ENCODE peak calls at places on chromosomes 13 and 19, in five cellular contexts. W, M, U, A and Y are unnamed samples.
A peak's percentile ranks its signal among the peaks of the same experiment; 100 is the strongest.

GRCh38 chr13:40432018-40432978 is 234.1 kb downstream of the FOXO1 start:
- ATAC-seq in W (no peak), M (peak; percentile 46), U (no peak), A (no peak), Y (peak; percentile 10)

GRCh38 chr19:45492627-45493470 is 4.0 kb downstream of the RTN2 start:
- ATAC-seq in A (no peak), M (peak; percentile 87), W (peak; percentile 36), U (no peak), Y (no peak)

GRCh38 chr19:48962029-48962848 is 2.9 kb upstream of the FTL start:
- ATAC-seq in M (no peak), U (peak; percentile 42), W (peak; percentile 62), A (peak; percentile 35), Y (peak; percentile 12)

GRCh38 chr19:3942790-3943409 is 10.0 kb downstream of the NMRK2 start:
- ATAC-seq in M (peak; percentile 80), W (no peak), A (no peak), U (no peak), Y (no peak)

GRCh38 chr19:11887247-11887617 is 350 bp upstream of the ZNF69 start:
- ATAC-seq in M (peak; percentile 31), A (no peak), U (no peak), W (peak; percentile 45), Y (peak; percentile 18)

GRCh38 chr19:45677351-45678230 is 9.6 kb downstream of the GIPR start:
- ATAC-seq in A (peak; percentile 65), M (peak; percentile 16), W (peak; percentile 93), U (peak; percentile 46), Y (peak; percentile 72)

GRCh38 chr13:51620165-51620983 is 36.1 kb downstream of the WDFY2 start:
- ATAC-seq in A (no peak), M (peak; percentile 47), U (no peak), W (peak; percentile 64), Y (no peak)

GRCh38 chr19:8081569-8082550 is 29.3 kb downstream of the CCL25 start:
- ATAC-seq in A (no peak), M (no peak), U (no peak), W (no peak), Y (no peak)

GRCh38 chr19:6765738-6766356 is 1.4 kb downstream of the SH2D3A start:
- ATAC-seq in U (no peak), M (no peak), A (no peak), W (peak; percentile 78), Y (no peak)

GRCh38 chr19:844300-844971 is 3.6 kb downstream of the PRTN3 start:
- ATAC-seq in M (no peak), U (no peak), A (no peak), W (no peak), Y (no peak)

GRCh38 chr13:99505814-99506269 is 4.6 kb downstream of the TM9SF2 start:
- ATAC-seq in M (no peak), W (no peak), A (no peak), U (no peak), Y (no peak)

GRCh38 chr13:40352385-40352778 is 314.1 kb downstream of the FOXO1 start:
- ATAC-seq in W (peak; percentile 69), A (no peak), M (peak; percentile 81), U (no peak), Y (no peak)

GRCh38 chr19:3276341-3276799 is 51.9 kb downstream of the CELF5 start:
- ATAC-seq in M (peak; percentile 19), A (no peak), W (peak; percentile 66), U (no peak), Y (peak; percentile 42)

GRCh38 chr13:73341748-73342147 is 282.9 kb downstream of the KLF5 start:
- ATAC-seq in A (no peak), M (no peak), W (no peak), U (no peak), Y (peak; percentile 31)

GRCh38 chr19:16582486-16583261 is 10.5 kb upstream of the SLC35E1 start:
- ATAC-seq in A (no peak), M (no peak), U (no peak), W (no peak), Y (no peak)

GRCh38 chr19:1073956-1074511 is 7.1 kb downstream of the ARHGAP45 start:
- ATAC-seq in A (no peak), W (no peak), U (no peak), M (no peak), Y (no peak)

GRCh38 chr13:80931118-80931517 is 590.2 kb upstream of the SPRY2 start:
- ATAC-seq in M (no peak), U (no peak), A (no peak), W (no peak), Y (no peak)

GRCh38 chr13:95033890-95034289 is 267.4 kb downstream of the ABCC4 start:
- ATAC-seq in M (no peak), W (no peak), U (no peak), A (no peak), Y (no peak)

GRCh38 chr19:38277549-38277948 is 13.2 kb downstream of the SPINT2 start:
- ATAC-seq in M (no peak), W (no peak), U (no peak), A (no peak), Y (no peak)

GRCh38 chr13:98664047-98664446 is 87.1 kb upstream of the STK24 start:
- ATAC-seq in M (no peak), W (no peak), A (peak; percentile 78), U (no peak), Y (peak; percentile 99)

GRCh38 chr13:76009491-76009890 is 373.4 kb downstream of the LMO7 start:
- ATAC-seq in U (no peak), W (no peak), A (no peak), M (no peak), Y (no peak)

GRCh38 chr19:14514215-14514871 is 3.9 kb downstream of the DNAJB1 start:
- ATAC-seq in M (no peak), W (no peak), U (no peak), A (no peak), Y (no peak)

GRCh38 chr13:32851083-32852064 is 164.8 kb upstream of the KL start:
- ATAC-seq in W (no peak), M (no peak), A (no peak), U (no peak), Y (no peak)

GRCh38 chr19:29651622-29652394 is 13.5 kb upstream of the PLEKHF1 start:
- ATAC-seq in A (no peak), W (no peak), M (no peak), U (peak; percentile 88), Y (no peak)

GRCh38 chr13:101267656-101268055 is 148.7 kb downstream of the NALCN start:
- ATAC-seq in M (no peak), A (no peak), U (no peak), W (no peak), Y (peak; percentile 86)

GRCh38 chr13:102401305-102401704 is 543 bp downstream of the FGF14 start:
- ATAC-seq in W (no peak), A (no peak), M (peak; percentile 32), U (no peak), Y (peak; percentile 29)

GRCh38 chr13:101751488-101751887 is 299.0 kb downstream of the ITGBL1 start:
- ATAC-seq in U (no peak), A (no peak), W (peak; percentile 32), M (no peak), Y (no peak)

GRCh38 chr19:32041681-32042292 is 303.6 kb upstream of the ZNF507 start:
- ATAC-seq in W (peak; percentile 47), A (no peak), U (no peak), M (no peak), Y (no peak)

GRCh38 chr13:48749144-48749543 is 95.4 kb downstream of the CYSLTR2 start:
- ATAC-seq in W (no peak), U (no peak), M (no peak), A (no peak), Y (peak; percentile 55)